ENCODE peak calls at places on chromosomes 12 and 14, in eight cellular contexts. One of them, this sample, is unnamed.

GRCh38 chr12:120101182-120101581 is 15.4 kb downstream of the RAB35 start:
- DNase-seq in GM23338: no peak
- DNase-seq in PC-3: no peak
- DNase-seq in OCI-LY7: no peak
- DNase-seq in MM.1S: peak
- DNase-seq in GM23248: no peak
- DNase-seq in HCT116: no peak
- DNase-seq in hepatocyte: no peak
- DNase-seq in this sample: no peak

GRCh38 chr12:53413485-53414215 is 10.0 kb upstream of the AMHR2 start:
- DNase-seq in MM.1S: no peak
- DNase-seq in PC-3: no peak
- DNase-seq in OCI-LY7: no peak
- DNase-seq in GM23338: peak
- DNase-seq in hepatocyte: no peak
- DNase-seq in HCT116: no peak
- DNase-seq in GM23248: no peak
- DNase-seq in this sample: peak

GRCh38 chr12:98405795-98406366 is 109.5 kb upstream of the TMPO start:
- DNase-seq in GM23338: no peak
- DNase-seq in OCI-LY7: no peak
- DNase-seq in PC-3: no peak
- DNase-seq in HCT116: no peak
- DNase-seq in hepatocyte: no peak
- DNase-seq in GM23248: no peak
- DNase-seq in MM.1S: no peak
- DNase-seq in this sample: no peak

GRCh38 chr12:13586361-13586760 is 389.8 kb downstream of the EMP1 start:
- DNase-seq in GM23338: no peak
- DNase-seq in MM.1S: no peak
- DNase-seq in GM23248: no peak
- DNase-seq in PC-3: no peak
- DNase-seq in HCT116: no peak
- DNase-seq in OCI-LY7: no peak
- DNase-seq in hepatocyte: no peak
- DNase-seq in this sample: no peak

GRCh38 chr12:22578328-22578727 is 34.0 kb upstream of the C2CD5 start:
- DNase-seq in GM23248: no peak
- DNase-seq in OCI-LY7: no peak
- DNase-seq in hepatocyte: no peak
- DNase-seq in MM.1S: no peak
- DNase-seq in GM23338: peak
- DNase-seq in PC-3: peak
- DNase-seq in HCT116: no peak
- DNase-seq in this sample: no peak

GRCh38 chr14:67820428-67820881 is 876 bp downstream of the RAD51B start:
- DNase-seq in MM.1S: no peak
- DNase-seq in PC-3: peak
- DNase-seq in GM23248: peak
- DNase-seq in GM23338: peak
- DNase-seq in OCI-LY7: peak
- DNase-seq in hepatocyte: peak
- DNase-seq in HCT116: no peak
- DNase-seq in this sample: peak

GRCh38 chr12:42589465-42590323 is at the start of gene PRICKLE1:
- DNase-seq in PC-3: peak
- DNase-seq in hepatocyte: peak
- DNase-seq in GM23248: peak
- DNase-seq in HCT116: no peak
- DNase-seq in MM.1S: peak
- DNase-seq in OCI-LY7: peak
- DNase-seq in GM23338: peak
- DNase-seq in this sample: peak

GRCh38 chr12:25041006-25041741 is 92.3 kb upstream of the BCAT1 start:
- DNase-seq in PC-3: no peak
- DNase-seq in HCT116: no peak
- DNase-seq in GM23248: no peak
- DNase-seq in hepatocyte: no peak
- DNase-seq in GM23338: no peak
- DNase-seq in MM.1S: no peak
- DNase-seq in OCI-LY7: no peak
- DNase-seq in this sample: no peak

GRCh38 chr12:14849664-14850063 is 6.3 kb upstream of the ART4 start:
- DNase-seq in PC-3: peak
- DNase-seq in HCT116: no peak
- DNase-seq in GM23248: peak
- DNase-seq in GM23338: no peak
- DNase-seq in hepatocyte: no peak
- DNase-seq in OCI-LY7: no peak
- DNase-seq in MM.1S: no peak
- DNase-seq in this sample: no peak

GRCh38 chr14:66572836-66573235 is 64.9 kb downstream of the GPHN start:
- DNase-seq in MM.1S: no peak
- DNase-seq in OCI-LY7: no peak
- DNase-seq in GM23248: no peak
- DNase-seq in PC-3: no peak
- DNase-seq in GM23338: no peak
- DNase-seq in hepatocyte: no peak
- DNase-seq in HCT116: no peak
- DNase-seq in this sample: no peak

GRCh38 chr14:63295991-63296630 is 22.6 kb downstream of the GPHB5 start:
- DNase-seq in PC-3: no peak
- DNase-seq in MM.1S: no peak
- DNase-seq in GM23248: peak
- DNase-seq in HCT116: no peak
- DNase-seq in OCI-LY7: no peak
- DNase-seq in hepatocyte: no peak
- DNase-seq in GM23338: no peak
- DNase-seq in this sample: no peak

GRCh38 chr12:117875652-117876491 is 92.9 kb downstream of the KSR2 start:
- DNase-seq in OCI-LY7: no peak
- DNase-seq in MM.1S: no peak
- DNase-seq in hepatocyte: peak
- DNase-seq in HCT116: no peak
- DNase-seq in GM23248: peak
- DNase-seq in PC-3: no peak
- DNase-seq in GM23338: peak
- DNase-seq in this sample: peak

GRCh38 chr14:78637489-78637888 is 467.3 kb downstream of the NRXN3 start:
- DNase-seq in OCI-LY7: no peak
- DNase-seq in GM23338: no peak
- DNase-seq in GM23248: no peak
- DNase-seq in hepatocyte: no peak
- DNase-seq in MM.1S: no peak
- DNase-seq in HCT116: no peak
- DNase-seq in PC-3: no peak
- DNase-seq in this sample: no peak

GRCh38 chr12:128467882-128468281 is 200.9 kb downstream of the TMEM132C start:
- DNase-seq in HCT116: no peak
- DNase-seq in hepatocyte: peak
- DNase-seq in GM23338: no peak
- DNase-seq in MM.1S: no peak
- DNase-seq in PC-3: no peak
- DNase-seq in GM23248: no peak
- DNase-seq in OCI-LY7: no peak
- DNase-seq in this sample: no peak

GRCh38 chr14:99602054-99602787 is 1.8 kb downstream of the CCDC85C start:
- DNase-seq in GM23338: no peak
- DNase-seq in hepatocyte: peak
- DNase-seq in HCT116: no peak
- DNase-seq in MM.1S: no peak
- DNase-seq in PC-3: peak
- DNase-seq in OCI-LY7: no peak
- DNase-seq in GM23248: peak
- DNase-seq in this sample: peak

GRCh38 chr12:102955926-102956737 is 1.3 kb upstream of the ASCL1 start:
- DNase-seq in hepatocyte: peak
- DNase-seq in HCT116: no peak
- DNase-seq in GM23248: peak
- DNase-seq in MM.1S: no peak
- DNase-seq in OCI-LY7: no peak
- DNase-seq in PC-3: no peak
- DNase-seq in GM23338: peak
- DNase-seq in this sample: peak

GRCh38 chr14:64659366-64659765 is 44.9 kb upstream of the PLEKHG3 start:
- DNase-seq in OCI-LY7: no peak
- DNase-seq in GM23248: peak
- DNase-seq in HCT116: no peak
- DNase-seq in PC-3: no peak
- DNase-seq in MM.1S: no peak
- DNase-seq in hepatocyte: no peak
- DNase-seq in GM23338: no peak
- DNase-seq in this sample: no peak

GRCh38 chr12:77102691-77103090 is 37.3 kb upstream of the E2F7 start:
- DNase-seq in hepatocyte: no peak
- DNase-seq in HCT116: peak
- DNase-seq in OCI-LY7: no peak
- DNase-seq in PC-3: peak
- DNase-seq in MM.1S: no peak
- DNase-seq in GM23338: no peak
- DNase-seq in GM23248: peak
- DNase-seq in this sample: no peak

GRCh38 chr14:39339003-39339402 is 93.2 kb downstream of the FBXO33 start:
- DNase-seq in PC-3: no peak
- DNase-seq in hepatocyte: peak
- DNase-seq in OCI-LY7: no peak
- DNase-seq in MM.1S: no peak
- DNase-seq in GM23338: peak
- DNase-seq in GM23248: no peak
- DNase-seq in HCT116: no peak
- DNase-seq in this sample: peak

GRCh38 chr12:58801986-58802385 is 118.3 kb downstream of the LRIG3 start:
- DNase-seq in PC-3: no peak
- DNase-seq in GM23248: no peak
- DNase-seq in GM23338: no peak
- DNase-seq in OCI-LY7: no peak
- DNase-seq in HCT116: no peak
- DNase-seq in MM.1S: no peak
- DNase-seq in hepatocyte: no peak
- DNase-seq in this sample: peak

GRCh38 chr12:46556820-46557524 is 184.4 kb upstream of the SLC38A2 start:
- DNase-seq in GM23338: no peak
- DNase-seq in MM.1S: no peak
- DNase-seq in OCI-LY7: no peak
- DNase-seq in GM23248: peak
- DNase-seq in PC-3: peak
- DNase-seq in HCT116: peak
- DNase-seq in hepatocyte: no peak
- DNase-seq in this sample: no peak
- TF ChIP-seq EZH2phosphoT487 in GM23338: no peak
- TF ChIP-seq EZH2phosphoT487 in MM.1S: no peak
- TF ChIP-seq EZH2phosphoT487 in OCI-LY7: no peak
- TF ChIP-seq EZH2phosphoT487 in GM23248: no peak
- TF ChIP-seq EZH2phosphoT487 in PC-3: no peak
- TF ChIP-seq EZH2phosphoT487 in HCT116: no peak
- TF ChIP-seq EZH2phosphoT487 in hepatocyte: no peak
- TF ChIP-seq EZH2phosphoT487 in this sample: no peak

GRCh38 chr12:127240249-127240929 is 1026.6 kb upstream of the TMEM132C start:
- DNase-seq in GM23248: no peak
- DNase-seq in OCI-LY7: no peak
- DNase-seq in HCT116: no peak
- DNase-seq in PC-3: no peak
- DNase-seq in GM23338: no peak
- DNase-seq in MM.1S: no peak
- DNase-seq in hepatocyte: no peak
- DNase-seq in this sample: no peak
- TF ChIP-seq EZH2phosphoT487 in GM23248: no peak
- TF ChIP-seq EZH2phosphoT487 in OCI-LY7: no peak
- TF ChIP-seq EZH2phosphoT487 in HCT116: no peak
- TF ChIP-seq EZH2phosphoT487 in PC-3: no peak
- TF ChIP-seq EZH2phosphoT487 in GM23338: no peak
- TF ChIP-seq EZH2phosphoT487 in MM.1S: no peak
- TF ChIP-seq EZH2phosphoT487 in hepatocyte: no peak
- TF ChIP-seq EZH2phosphoT487 in this sample: no peak

DNA sequence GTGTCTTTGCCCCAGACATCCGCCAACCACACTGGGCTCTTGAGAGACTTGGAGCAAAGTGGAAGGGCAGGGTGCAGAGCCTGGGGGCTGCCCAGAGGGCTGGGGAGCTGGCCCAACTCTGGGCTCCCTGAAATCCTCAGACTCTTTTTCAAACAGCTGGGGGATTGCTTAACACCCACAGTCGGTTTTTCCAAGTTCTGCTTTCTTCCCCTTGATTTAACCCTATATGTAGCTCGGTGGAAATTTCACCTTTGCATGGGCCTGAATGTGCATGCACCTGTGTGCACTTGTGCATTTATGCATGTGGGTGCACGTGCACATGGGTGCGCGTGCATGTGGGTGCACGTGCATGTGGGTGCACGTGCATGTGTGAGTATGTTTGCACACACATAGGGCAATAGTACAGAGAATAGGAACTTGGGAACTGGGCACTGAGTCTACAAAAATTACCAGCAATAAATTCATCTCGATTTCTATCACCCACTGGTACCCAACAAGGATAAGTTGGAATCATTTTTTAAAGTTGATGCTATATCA is 52.3 kb upstream of the RFLNA start:
- DNase-seq in GM23338: no peak
- DNase-seq in HCT116: no peak
- DNase-seq in hepatocyte: no peak
- DNase-seq in MM.1S: no peak
- DNase-seq in GM23248: no peak
- DNase-seq in PC-3: no peak
- DNase-seq in OCI-LY7: no peak
- DNase-seq in this sample: no peak
- TF ChIP-seq EZH2phosphoT487 in GM23338: no peak
- TF ChIP-seq EZH2phosphoT487 in HCT116: no peak
- TF ChIP-seq EZH2phosphoT487 in hepatocyte: no peak
- TF ChIP-seq EZH2phosphoT487 in MM.1S: no peak
- TF ChIP-seq EZH2phosphoT487 in GM23248: no peak
- TF ChIP-seq EZH2phosphoT487 in PC-3: no peak
- TF ChIP-seq EZH2phosphoT487 in OCI-LY7: no peak
- TF ChIP-seq EZH2phosphoT487 in this sample: no peak

GRCh38 chr12:94650143-94651056 is at the start of gene TMCC3:
- DNase-seq in OCI-LY7: no peak
- DNase-seq in hepatocyte: peak
- DNase-seq in HCT116: no peak
- DNase-seq in MM.1S: peak
- DNase-seq in PC-3: peak
- DNase-seq in GM23338: peak
- DNase-seq in GM23248: peak
- DNase-seq in this sample: peak

GRCh38 chr12:94648578-94648977 is 1.8 kb downstream of the TMCC3 start:
- DNase-seq in GM23248: peak
- DNase-seq in PC-3: peak
- DNase-seq in HCT116: no peak
- DNase-seq in OCI-LY7: no peak
- DNase-seq in GM23338: no peak
- DNase-seq in hepatocyte: no peak
- DNase-seq in MM.1S: no peak
- DNase-seq in this sample: no peak

GRCh38 chr12:94644622-94645021 is 5.7 kb downstream of the TMCC3 start:
- DNase-seq in GM23248: peak
- DNase-seq in GM23338: no peak
- DNase-seq in hepatocyte: no peak
- DNase-seq in MM.1S: no peak
- DNase-seq in OCI-LY7: no peak
- DNase-seq in PC-3: peak
- DNase-seq in HCT116: no peak
- DNase-seq in this sample: no peak

GRCh38 chr12:94644141-94644575 is 6.2 kb downstream of the TMCC3 start:
- DNase-seq in PC-3: peak
- DNase-seq in MM.1S: no peak
- DNase-seq in GM23248: peak
- DNase-seq in GM23338: no peak
- DNase-seq in HCT116: no peak
- DNase-seq in hepatocyte: no peak
- DNase-seq in OCI-LY7: peak
- DNase-seq in this sample: no peak

GRCh38 chr12:94649349-94650142 is 811 bp downstream of the TMCC3 start:
- DNase-seq in MM.1S: peak
- DNase-seq in GM23338: peak
- DNase-seq in PC-3: peak
- DNase-seq in GM23248: peak
- DNase-seq in hepatocyte: peak
- DNase-seq in HCT116: no peak
- DNase-seq in OCI-LY7: no peak
- DNase-seq in this sample: peak
- TF ChIP-seq EZH2phosphoT487 in MM.1S: no peak
- TF ChIP-seq EZH2phosphoT487 in GM23338: no peak
- TF ChIP-seq EZH2phosphoT487 in PC-3: no peak
- TF ChIP-seq EZH2phosphoT487 in GM23248: no peak
- TF ChIP-seq EZH2phosphoT487 in hepatocyte: no peak
- TF ChIP-seq EZH2phosphoT487 in HCT116: no peak
- TF ChIP-seq EZH2phosphoT487 in OCI-LY7: no peak
- TF ChIP-seq EZH2phosphoT487 in this sample: peak

This sample was measured in neural progenitor cell.